ENCODE peak calls at places on chromosomes 7 and 10, in five cellular contexts. One of them, this sample, is unnamed. For H3K4me1, the result is how much of the 10 kb centered on the place peaks cover.

GRCh38 chr7:110534241-110534931 is 556.5 kb upstream of the LRRN3 start:
- DNase-seq in suprapubic skin: no peak
- DNase-seq in H1: no peak
- DNase-seq in transverse colon: no peak
- DNase-seq in Panc1: no peak
- DNase-seq in this sample: peak

GRCh38 chr10:124604214-124605000 is 139.8 kb downstream of the FAM53B start:
- DNase-seq in transverse colon: no peak
- DNase-seq in suprapubic skin: no peak
- DNase-seq in Panc1: no peak
- DNase-seq in H1: no peak
- DNase-seq in this sample: no peak

GRCh38 chr7:106021211-106022067 is 58.4 kb downstream of the CDHR3 start:
- DNase-seq in transverse colon: no peak
- DNase-seq in suprapubic skin: no peak
- DNase-seq in Panc1: no peak
- DNase-seq in H1: no peak
- DNase-seq in this sample: no peak

GRCh38 chr10:80471715-80472233 is 17.7 kb downstream of the TSPAN14 start:
- DNase-seq in transverse colon: no peak
- DNase-seq in Panc1: no peak
- DNase-seq in H1: no peak
- DNase-seq in suprapubic skin: no peak
- DNase-seq in this sample: no peak

GRCh38 chr10:43125274-43125845 is 12.9 kb upstream of the CSGALNACT2 start:
- DNase-seq in Panc1: no peak
- DNase-seq in H1: peak
- DNase-seq in suprapubic skin: peak
- DNase-seq in transverse colon: no peak
- DNase-seq in this sample: no peak

GRCh38 chr10:46534828-46535524 is 21.5 kb downstream of the GPRIN2 start:
- DNase-seq in suprapubic skin: peak
- DNase-seq in Panc1: no peak
- DNase-seq in H1: no peak
- DNase-seq in transverse colon: peak
- DNase-seq in this sample: no peak

GRCh38 chr7:96084880-96085551 is 236.9 kb downstream of the SLC25A13 start:
- DNase-seq in H1: no peak
- DNase-seq in suprapubic skin: no peak
- DNase-seq in Panc1: peak
- DNase-seq in transverse colon: no peak
- DNase-seq in this sample: no peak

GRCh38 chr7:381211-382117 is 91.5 kb downstream of the FOXL3 start:
- DNase-seq in transverse colon: no peak
- DNase-seq in suprapubic skin: peak
- DNase-seq in Panc1: no peak
- DNase-seq in H1: no peak
- DNase-seq in this sample: peak

GRCh38 chr10:44572146-44572545 is 187.2 kb upstream of the CXCL12 start:
- DNase-seq in transverse colon: no peak
- DNase-seq in Panc1: no peak
- DNase-seq in H1: no peak
- DNase-seq in suprapubic skin: no peak
- DNase-seq in this sample: no peak

GRCh38 chr7:129655801-129656200 is 44.3 kb downstream of the NRF1 start:
- DNase-seq in Panc1: no peak
- DNase-seq in suprapubic skin: no peak
- DNase-seq in transverse colon: no peak
- DNase-seq in H1: no peak
- DNase-seq in this sample: no peak

GRCh38 chr7:40015790-40016296 is 65.8 kb downstream of the CDK13 start:
- DNase-seq in Panc1: no peak
- DNase-seq in transverse colon: peak
- DNase-seq in suprapubic skin: no peak
- DNase-seq in H1: no peak
- DNase-seq in this sample: no peak

GRCh38 chr7:326845-327304 is 36.9 kb downstream of the FOXL3 start:
- DNase-seq in Panc1: no peak
- DNase-seq in transverse colon: peak
- DNase-seq in suprapubic skin: no peak
- DNase-seq in H1: no peak
- DNase-seq in this sample: no peak

DNA sequence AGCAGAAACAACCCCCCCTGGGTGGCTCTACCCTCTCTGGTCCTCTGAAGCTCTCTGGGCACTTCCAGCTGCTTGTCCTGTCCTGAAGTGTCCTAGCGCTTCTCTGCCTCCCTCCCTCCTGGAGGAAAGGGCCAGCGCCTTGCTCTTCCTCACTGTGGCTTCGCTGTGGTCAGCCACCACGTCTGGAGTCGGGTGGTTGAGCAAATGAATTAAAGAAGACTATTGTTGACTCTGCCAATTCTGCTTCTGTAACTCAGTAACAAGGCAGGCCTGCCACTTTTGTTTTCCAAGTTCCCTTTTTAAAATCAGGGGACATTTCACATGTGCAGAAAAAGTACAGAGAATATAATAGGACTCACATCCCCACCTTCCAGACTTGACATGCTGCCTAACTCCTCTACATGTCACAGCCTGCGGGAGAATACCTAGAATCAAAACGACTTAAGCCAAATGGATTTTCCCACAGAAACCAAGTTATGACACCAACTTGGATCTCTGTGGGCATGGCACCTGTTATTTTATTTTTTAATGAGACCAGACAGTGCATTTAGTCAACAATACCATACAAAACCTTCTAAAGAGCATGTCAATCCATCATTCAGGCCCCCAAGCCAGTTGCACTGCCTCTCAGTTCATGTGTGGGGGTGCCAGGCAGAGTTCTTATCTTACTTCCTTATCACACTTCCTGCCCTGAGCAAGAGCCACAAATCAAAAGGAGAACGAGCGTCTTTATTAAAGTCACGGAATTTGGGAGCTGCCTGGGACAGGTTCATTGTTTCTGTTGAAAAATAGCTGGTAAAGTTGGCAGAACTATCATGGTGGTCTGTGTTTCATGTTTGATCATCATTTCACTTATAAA is 6.8 kb downstream of the FFAR4 start:
- DNase-seq in Panc1: no peak
- DNase-seq in transverse colon: no peak
- DNase-seq in H1: no peak
- DNase-seq in suprapubic skin: no peak
- DNase-seq in this sample: no peak
- TF ChIP-seq POLR2AphosphoS5 in Panc1: no peak
- TF ChIP-seq POLR2AphosphoS5 in transverse colon: no peak
- TF ChIP-seq POLR2AphosphoS5 in H1: no peak
- TF ChIP-seq POLR2AphosphoS5 in suprapubic skin: no peak
- TF ChIP-seq POLR2AphosphoS5 in this sample: no peak

GRCh38 chr10:102712089-102712488 is 2.1 kb downstream of the ARL3 start:
- DNase-seq in suprapubic skin: no peak
- DNase-seq in Panc1: no peak
- DNase-seq in transverse colon: no peak
- DNase-seq in H1: no peak
- DNase-seq in this sample: no peak
- H3K4me1 ChIP-seq in suprapubic skin: under half
- H3K4me1 ChIP-seq in Panc1: under half
- H3K4me1 ChIP-seq in transverse colon: under half
- H3K4me1 ChIP-seq in H1: under half
- H3K4me1 ChIP-seq in this sample: under half

GRCh38 chr10:88565072-88565471 is 18.0 kb downstream of the RNLS start:
- DNase-seq in Panc1: no peak
- DNase-seq in suprapubic skin: no peak
- DNase-seq in H1: no peak
- DNase-seq in transverse colon: no peak
- DNase-seq in this sample: no peak
- TF ChIP-seq CTCF in Panc1: peak
- TF ChIP-seq CTCF in suprapubic skin: no peak
- TF ChIP-seq CTCF in H1: no peak
- TF ChIP-seq CTCF in transverse colon: peak
- TF ChIP-seq CTCF in this sample: no peak

GRCh38 chr10:7474388-7474787 is 63.6 kb upstream of the SFMBT2 start:
- DNase-seq in Panc1: no peak
- DNase-seq in transverse colon: peak
- DNase-seq in H1: no peak
- DNase-seq in suprapubic skin: no peak
- DNase-seq in this sample: no peak
- TF ChIP-seq POLR2AphosphoS5 in Panc1: no peak
- TF ChIP-seq POLR2AphosphoS5 in transverse colon: no peak
- TF ChIP-seq POLR2AphosphoS5 in H1: no peak
- TF ChIP-seq POLR2AphosphoS5 in suprapubic skin: no peak
- TF ChIP-seq POLR2AphosphoS5 in this sample: no peak

GRCh38 chr10:71710519-71710918 is 9.1 kb downstream of the C10orf105 start:
- DNase-seq in transverse colon: no peak
- DNase-seq in Panc1: no peak
- DNase-seq in suprapubic skin: no peak
- DNase-seq in H1: no peak
- DNase-seq in this sample: no peak
- H3K4me1 ChIP-seq in transverse colon: under half
- H3K4me1 ChIP-seq in Panc1: under half
- H3K4me1 ChIP-seq in suprapubic skin: under half
- H3K4me1 ChIP-seq in H1: under half
- H3K4me1 ChIP-seq in this sample: under half

DNA sequence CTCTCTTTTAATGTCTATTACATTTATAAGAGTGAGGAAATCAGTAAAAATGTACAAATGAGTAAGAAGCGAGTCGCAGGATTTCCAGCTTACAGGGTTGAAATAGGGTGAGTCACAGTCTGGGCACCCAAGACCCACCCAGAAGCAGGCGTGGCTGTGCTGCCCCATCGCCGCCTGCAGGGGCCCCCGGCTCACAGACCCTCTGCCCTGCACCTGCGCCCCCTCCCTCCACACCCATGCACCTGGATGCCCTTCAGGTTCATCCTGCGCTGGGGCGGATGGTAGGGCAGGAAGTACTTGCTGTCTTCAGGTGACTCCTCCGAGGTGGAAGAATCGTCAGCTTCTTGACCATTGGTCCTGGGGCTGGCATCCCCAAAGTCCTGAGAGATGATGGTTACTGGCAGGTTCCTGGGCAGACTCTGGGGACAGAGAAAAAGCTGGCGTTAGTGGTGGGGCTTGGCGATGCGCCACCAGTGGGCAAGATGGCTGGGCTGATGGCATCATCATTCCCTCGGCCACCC is 90.2 kb upstream of the GNA12 start:
- DNase-seq in transverse colon: no peak
- DNase-seq in H1: no peak
- DNase-seq in Panc1: no peak
- DNase-seq in suprapubic skin: no peak
- DNase-seq in this sample: no peak
- TF ChIP-seq CTCF in transverse colon: no peak
- TF ChIP-seq CTCF in H1: peak
- TF ChIP-seq CTCF in Panc1: no peak
- TF ChIP-seq CTCF in suprapubic skin: no peak
- TF ChIP-seq CTCF in this sample: no peak

GRCh38 chr10:111745982-111746381 is 437.6 kb downstream of the GPAM start:
- DNase-seq in H1: no peak
- DNase-seq in Panc1: no peak
- DNase-seq in suprapubic skin: no peak
- DNase-seq in transverse colon: no peak
- DNase-seq in this sample: no peak
- TF ChIP-seq POLR2AphosphoS5 in H1: no peak
- TF ChIP-seq POLR2AphosphoS5 in Panc1: no peak
- TF ChIP-seq POLR2AphosphoS5 in suprapubic skin: no peak
- TF ChIP-seq POLR2AphosphoS5 in transverse colon: no peak
- TF ChIP-seq POLR2AphosphoS5 in this sample: no peak

DNA sequence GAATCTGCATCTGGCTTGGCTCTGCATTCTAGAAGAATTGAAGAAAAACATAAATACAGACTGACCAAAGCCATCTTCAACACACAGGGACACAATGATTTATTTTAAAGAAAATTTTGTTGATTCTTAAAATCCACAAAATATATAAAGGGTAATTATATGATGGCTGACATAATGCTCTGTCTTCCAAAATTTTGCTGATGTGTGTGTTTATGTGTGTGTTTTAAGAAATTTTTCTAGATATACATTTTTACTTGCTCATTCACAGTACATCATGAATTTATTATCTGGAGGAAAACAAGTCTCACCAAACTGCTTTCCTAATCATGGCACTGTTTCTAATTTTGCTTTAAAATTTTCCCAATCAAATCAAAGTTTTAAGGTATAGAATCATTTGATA is 442.6 kb downstream of the PARD3 start:
- DNase-seq in transverse colon: no peak
- DNase-seq in H1: no peak
- DNase-seq in Panc1: no peak
- DNase-seq in suprapubic skin: no peak
- DNase-seq in this sample: no peak
- H3K4me1 ChIP-seq in transverse colon: under half
- H3K4me1 ChIP-seq in H1: under half
- H3K4me1 ChIP-seq in Panc1: under half
- H3K4me1 ChIP-seq in suprapubic skin: under half
- H3K4me1 ChIP-seq in this sample: under half

GRCh38 chr10:35995515-35995914 is 353.4 kb upstream of the FZD8 start:
- DNase-seq in H1: no peak
- DNase-seq in suprapubic skin: no peak
- DNase-seq in transverse colon: no peak
- DNase-seq in Panc1: no peak
- DNase-seq in this sample: no peak
- TF ChIP-seq CTCF in H1: no peak
- TF ChIP-seq CTCF in suprapubic skin: no peak
- TF ChIP-seq CTCF in transverse colon: no peak
- TF ChIP-seq CTCF in Panc1: no peak
- TF ChIP-seq CTCF in this sample: no peak